ENCODE peak calls at places on chromosomes 11 and 22, in four cellular contexts. M is astrocyte of the spinal cord, Y is AG10803, U is uterus. A is an unnamed sample.

GRCh38 chr22:37802310-37803194 is 5.2 kb upstream of the GCAT start:
- DNase-seq in U (peak), Y (peak), M (peak), A (no peak)

GRCh38 chr11:108732395-108732794 is 67.5 kb downstream of the DDX10 start:
- DNase-seq in M (no peak), Y (no peak), U (no peak), A (no peak)

GRCh38 chr22:42287174-42287890 is 16.9 kb upstream of the TCF20 start:
- DNase-seq in M (no peak), U (no peak), Y (no peak), A (no peak)

GRCh38 chr22:44448271-44448780 is 49.7 kb downstream of the RTL6 start:
- DNase-seq in U (peak), Y (peak), M (peak), A (peak)

GRCh38 chr11:123233280-123233977 is 38.4 kb upstream of the CLMP start:
- DNase-seq in M (no peak), U (no peak), Y (peak), A (no peak)

GRCh38 chr11:107819361-107820014 is 39.1 kb downstream of the SLC35F2 start:
- DNase-seq in Y (no peak), U (no peak), M (peak), A (peak)

GRCh38 chr11:55795256-55795655 is at the start of gene OR5D14:
- DNase-seq in U (no peak), M (no peak), Y (no peak), A (no peak)

GRCh38 chr11:46392421-46393230 is 1.1 kb upstream of the CHRM4 start:
- DNase-seq in U (peak), Y (peak), M (peak), A (peak)

GRCh38 chr11:11884774-11885481 is 43.2 kb downstream of the USP47 start:
- DNase-seq in M (no peak), Y (no peak), U (no peak), A (no peak)

GRCh38 chr22:27857441-27857840 is 55.9 kb upstream of the MN1 start:
- DNase-seq in M (no peak), U (no peak), Y (peak), A (peak)

GRCh38 chr11:59839615-59840014 is 5.7 kb downstream of the CBLIF start:
- DNase-seq in Y (no peak), U (no peak), M (no peak), A (no peak)

GRCh38 chr11:12808519-12808918 is 134.3 kb downstream of the TEAD1 start:
- DNase-seq in U (no peak), Y (peak), M (peak), A (peak)

GRCh38 chr11:2589538-2589934 is 110.3 kb downstream of the KCNQ1OT1 start:
- DNase-seq in Y (no peak), M (no peak), U (no peak), A (no peak)

GRCh38 chr22:30892286-30892685 is 76.3 kb downstream of the MORC2 start:
- DNase-seq in M (no peak), U (peak), Y (no peak), A (no peak)

GRCh38 chr22:50733521-50734342 is 4.3 kb upstream of the ACR start:
- DNase-seq in Y (peak), U (peak), M (no peak), A (peak)

GRCh38 chr11:119652907-119653659 is 75.9 kb downstream of the NECTIN1 start:
- DNase-seq in U (no peak), Y (no peak), M (no peak), A (no peak)

GRCh38 chr11:119651802-119652584 is 77.0 kb downstream of the NECTIN1 start:
- DNase-seq in Y (no peak), M (no peak), U (no peak), A (no peak)

GRCh38 chr11:119647254-119647653 is 81.7 kb downstream of the NECTIN1 start:
- DNase-seq in U (no peak), Y (no peak), M (no peak), A (no peak)

GRCh38 chr11:119645018-119645417 is 84.0 kb downstream of the NECTIN1 start:
- DNase-seq in Y (no peak), U (no peak), M (no peak), A (no peak)

DNA sequence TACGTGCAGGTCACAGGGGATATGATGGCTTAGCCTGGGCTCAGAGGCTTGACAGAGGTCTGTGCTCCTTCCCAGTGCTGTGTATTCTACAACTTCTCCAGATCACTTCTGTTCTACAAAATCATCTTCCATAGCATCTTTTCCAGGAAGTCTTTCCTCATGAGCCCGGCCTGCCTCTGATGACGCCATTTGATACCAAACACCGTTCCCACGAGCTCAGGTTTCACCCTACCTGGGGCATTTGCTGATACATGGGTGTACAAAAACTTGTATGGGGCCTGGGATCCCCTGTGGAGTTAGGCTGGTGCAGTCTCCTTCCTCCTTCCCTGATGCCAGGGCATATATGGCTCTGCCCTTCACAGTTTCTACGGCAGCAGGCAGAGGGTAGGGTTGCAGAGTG is 78.7 kb downstream of the NECTIN1 start:
- DNase-seq in U (no peak), Y (no peak), M (no peak), A (no peak)
- H3K4me3 ChIP-seq in U (no peak), Y (no peak), M (no peak), A (no peak)

DNA sequence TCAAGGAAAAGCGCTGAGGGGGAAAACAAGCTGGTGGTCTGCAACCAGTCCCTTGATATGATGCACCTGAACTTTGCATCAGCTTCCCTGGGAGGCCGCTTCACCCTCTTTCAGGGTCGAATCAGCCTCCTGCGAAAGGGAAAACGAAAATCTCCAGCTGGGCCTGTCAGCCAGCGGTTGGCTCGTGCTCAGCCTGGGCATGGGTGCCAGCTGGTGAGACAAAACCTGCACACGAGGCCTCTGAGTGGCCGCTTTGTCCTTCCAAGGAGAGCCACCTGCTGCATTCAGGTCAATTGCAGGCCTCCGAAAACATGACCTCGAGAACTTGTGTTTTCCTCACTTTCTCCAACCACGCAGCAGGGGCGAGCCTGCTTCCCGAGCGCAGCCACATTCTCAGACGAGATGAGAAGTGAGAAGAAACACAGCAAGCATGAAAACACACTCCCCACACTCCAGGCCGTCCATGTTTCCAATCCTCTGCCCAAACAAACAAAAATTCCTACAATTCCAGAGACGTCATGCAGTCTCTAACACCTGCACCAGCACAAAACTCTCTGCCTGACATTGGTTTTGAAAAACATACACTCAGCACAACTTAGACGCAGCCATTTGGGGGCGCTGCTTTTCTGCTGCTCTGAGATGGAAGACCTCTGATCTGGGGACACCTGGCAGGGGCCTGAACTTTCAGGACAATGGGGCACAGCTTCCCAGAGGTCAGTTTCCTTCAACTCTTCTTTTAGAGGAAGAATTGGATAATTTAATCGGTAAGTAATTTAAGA is 77.1 kb downstream of the DHCR7 start:
- DNase-seq in Y (no peak), U (no peak), M (no peak), A (no peak)
- TF ChIP-seq CTCF in Y (no peak), U (no peak), M (no peak), A (no peak)

GRCh38 chr11:3992964-3993363 is 101.6 kb upstream of the RRM1 start:
- DNase-seq in U (no peak), Y (no peak), M (no peak), A (no peak)

GRCh38 chr11:3986301-3986700 is 108.3 kb upstream of the RRM1 start:
- DNase-seq in M (no peak), U (no peak), Y (no peak), A (no peak)

GRCh38 chr11:3989891-3990290 is 104.7 kb upstream of the RRM1 start:
- DNase-seq in Y (no peak), M (no peak), U (no peak), A (no peak)

GRCh38 chr11:3990406-3990805 is 104.2 kb upstream of the RRM1 start:
- DNase-seq in U (no peak), Y (no peak), M (no peak), A (no peak)

GRCh38 chr11:3989251-3989650 is 105.3 kb upstream of the RRM1 start:
- DNase-seq in M (peak), U (peak), Y (no peak), A (peak)
- H3K4me3 ChIP-seq in M (peak), U (peak), Y (no peak), A (peak)

GRCh38 chr11:25838918-25839611 is 492.9 kb upstream of the ANO3 start:
- DNase-seq in M (no peak), U (no peak), Y (no peak), A (no peak)
- TF ChIP-seq CTCF in M (no peak), U (no peak), Y (no peak), A (no peak)

DNA sequence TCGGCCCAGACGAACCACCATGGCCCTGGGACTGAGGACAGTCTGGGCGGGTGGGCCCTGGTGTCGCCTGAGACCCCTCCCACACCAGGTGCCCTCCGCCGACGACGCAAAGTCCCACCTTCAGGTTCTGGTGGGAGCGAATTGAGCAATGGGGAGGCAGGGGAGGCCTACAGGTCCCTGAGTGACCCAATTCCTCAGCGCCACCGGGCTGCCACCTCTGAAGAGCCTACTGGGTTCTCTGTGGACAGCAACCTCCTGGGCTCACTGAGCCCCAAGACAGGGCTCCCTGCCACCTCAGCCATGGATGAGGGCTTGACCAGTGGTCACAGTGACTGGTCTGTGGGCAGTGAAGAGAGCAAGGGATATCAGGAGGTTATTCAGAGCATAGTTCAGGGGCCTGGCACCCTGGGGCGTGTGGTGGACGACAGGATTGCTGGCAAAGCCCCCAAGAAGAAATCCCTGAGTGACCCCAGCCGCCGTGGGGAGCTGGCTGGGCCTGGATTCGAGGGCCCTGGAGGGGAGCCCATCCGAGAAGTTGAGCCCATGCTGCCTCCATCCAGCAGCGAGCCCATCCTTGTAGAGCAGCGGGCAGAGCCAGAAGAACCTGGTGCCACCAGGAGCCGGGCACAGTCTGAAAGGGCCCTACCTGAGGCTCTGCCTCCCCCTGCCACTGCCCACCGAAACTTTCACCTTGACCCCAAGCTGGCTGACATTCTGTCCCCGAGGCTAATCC is 2.8 kb downstream of the ARHGEF17 start:
- DNase-seq in Y (no peak), M (no peak), U (no peak), A (no peak)
- H3K4me3 ChIP-seq in Y (peak), M (peak), U (peak), A (peak)

GRCh38 chr22:29030016-29030617 is 31.5 kb downstream of the C22orf31 start:
- DNase-seq in M (peak), Y (peak), U (no peak), A (peak)
- TF ChIP-seq CTCF in M (no peak), Y (no peak), U (no peak), A (no peak)

GRCh38 chr11:33701831-33702230 is 1.2 kb upstream of the C11orf91 start:
- DNase-seq in M (peak), Y (peak), U (no peak), A (peak)
- H3K4me3 ChIP-seq in M (no peak), Y (peak), U (no peak), A (peak)

GRCh38 chr11:125110996-125111340 is 458 bp downstream of the TMEM218 start:
- DNase-seq in Y (peak), M (no peak), U (no peak), A (peak)
- TF ChIP-seq CTCF in Y (no peak), M (no peak), U (no peak), A (no peak)

DNA sequence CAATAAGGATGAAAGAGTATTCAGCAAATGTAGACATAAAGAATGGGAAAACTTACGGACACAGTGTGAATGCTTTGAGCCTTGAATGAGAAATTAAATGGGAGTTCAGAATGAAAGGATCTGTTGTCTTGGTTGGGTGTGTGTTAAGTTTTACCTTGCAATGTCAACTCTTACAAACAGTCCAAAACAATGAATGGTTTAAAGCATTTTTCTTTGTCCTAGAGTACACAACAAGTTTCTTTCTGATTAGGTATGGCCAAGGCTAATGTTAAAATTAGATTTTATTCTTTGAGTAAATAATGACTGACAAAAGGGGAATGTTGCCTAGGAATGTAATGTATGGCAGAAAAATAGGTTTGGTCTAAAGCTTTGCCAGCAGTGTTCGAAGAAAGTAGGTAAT is 2.5 kb downstream of the PTS start:
- DNase-seq in U (no peak), M (no peak), Y (no peak), A (no peak)
- H3K4me3 ChIP-seq in U (no peak), M (no peak), Y (no peak), A (no peak)